ENCODE peak calls at places on chromosomes 6 and 20, in six cellular contexts. One of them, this sample, is unnamed.

GRCh38 chr20:60804918-60805631 is 447.0 kb upstream of the CDH4 start:
- DNase-seq in heart left ventricle: no peak
- DNase-seq in tibial artery: no peak
- DNase-seq in right cardiac atrium: no peak
- DNase-seq in left ventricle myocardium inferior: no peak
- DNase-seq in CD8-positive, alpha-beta memory T cell: no peak
- DNase-seq in this sample: no peak

GRCh38 chr6:17968081-17968518 is 19.3 kb downstream of the KIF13A start:
- DNase-seq in left ventricle myocardium inferior: no peak
- DNase-seq in tibial artery: no peak
- DNase-seq in right cardiac atrium: no peak
- DNase-seq in heart left ventricle: no peak
- DNase-seq in CD8-positive, alpha-beta memory T cell: no peak
- DNase-seq in this sample: peak

GRCh38 chr20:45469336-45470261 is at the start of gene WFDC2:
- DNase-seq in heart left ventricle: no peak
- DNase-seq in CD8-positive, alpha-beta memory T cell: no peak
- DNase-seq in tibial artery: no peak
- DNase-seq in left ventricle myocardium inferior: no peak
- DNase-seq in right cardiac atrium: peak
- DNase-seq in this sample: no peak

GRCh38 chr6:73085362-73085975 is 139.8 kb downstream of the KHDC1L start:
- DNase-seq in heart left ventricle: no peak
- DNase-seq in right cardiac atrium: no peak
- DNase-seq in tibial artery: no peak
- DNase-seq in left ventricle myocardium inferior: no peak
- DNase-seq in CD8-positive, alpha-beta memory T cell: no peak
- DNase-seq in this sample: no peak

GRCh38 chr20:3970016-3970415 is 45.3 kb downstream of the RNF24 start:
- DNase-seq in tibial artery: no peak
- DNase-seq in right cardiac atrium: no peak
- DNase-seq in heart left ventricle: no peak
- DNase-seq in CD8-positive, alpha-beta memory T cell: no peak
- DNase-seq in left ventricle myocardium inferior: no peak
- DNase-seq in this sample: no peak

GRCh38 chr6:53811082-53811481 is 16.3 kb downstream of the LRRC1 start:
- DNase-seq in tibial artery: no peak
- DNase-seq in CD8-positive, alpha-beta memory T cell: no peak
- DNase-seq in right cardiac atrium: no peak
- DNase-seq in heart left ventricle: no peak
- DNase-seq in left ventricle myocardium inferior: no peak
- DNase-seq in this sample: peak

GRCh38 chr6:93416575-93417420 is 2.6 kb downstream of the EPHA7 start:
- DNase-seq in heart left ventricle: peak
- DNase-seq in tibial artery: no peak
- DNase-seq in CD8-positive, alpha-beta memory T cell: no peak
- DNase-seq in left ventricle myocardium inferior: peak
- DNase-seq in right cardiac atrium: peak
- DNase-seq in this sample: peak

GRCh38 chr6:6713660-6714446 is 125.3 kb downstream of the LY86 start:
- DNase-seq in left ventricle myocardium inferior: no peak
- DNase-seq in tibial artery: no peak
- DNase-seq in right cardiac atrium: peak
- DNase-seq in heart left ventricle: no peak
- DNase-seq in CD8-positive, alpha-beta memory T cell: no peak
- DNase-seq in this sample: no peak

GRCh38 chr6:36432151-36432633 is 10.5 kb downstream of the PXT1 start:
- DNase-seq in CD8-positive, alpha-beta memory T cell: no peak
- DNase-seq in left ventricle myocardium inferior: no peak
- DNase-seq in tibial artery: no peak
- DNase-seq in right cardiac atrium: no peak
- DNase-seq in heart left ventricle: no peak
- DNase-seq in this sample: peak

GRCh38 chr6:110190726-110191125 is 10.5 kb downstream of the CDC40 start:
- DNase-seq in CD8-positive, alpha-beta memory T cell: no peak
- DNase-seq in left ventricle myocardium inferior: no peak
- DNase-seq in tibial artery: no peak
- DNase-seq in right cardiac atrium: no peak
- DNase-seq in heart left ventricle: no peak
- DNase-seq in this sample: no peak

GRCh38 chr20:62589720-62590119 is 52.6 kb upstream of the SLCO4A1 start:
- DNase-seq in left ventricle myocardium inferior: no peak
- DNase-seq in heart left ventricle: no peak
- DNase-seq in CD8-positive, alpha-beta memory T cell: no peak
- DNase-seq in right cardiac atrium: no peak
- DNase-seq in tibial artery: no peak
- DNase-seq in this sample: no peak

GRCh38 chr6:32529697-32530429 is at the start of gene HLA-DRB5:
- DNase-seq in CD8-positive, alpha-beta memory T cell: no peak
- DNase-seq in left ventricle myocardium inferior: peak
- DNase-seq in right cardiac atrium: no peak
- DNase-seq in tibial artery: peak
- DNase-seq in heart left ventricle: peak
- DNase-seq in this sample: no peak

GRCh38 chr6:159090530-159091306 is 45.9 kb upstream of the TAGAP start:
- DNase-seq in right cardiac atrium: no peak
- DNase-seq in left ventricle myocardium inferior: no peak
- DNase-seq in CD8-positive, alpha-beta memory T cell: no peak
- DNase-seq in tibial artery: no peak
- DNase-seq in heart left ventricle: no peak
- DNase-seq in this sample: no peak

GRCh38 chr6:107646776-107647438 is 157.0 kb downstream of the SOBP start:
- DNase-seq in tibial artery: no peak
- DNase-seq in left ventricle myocardium inferior: no peak
- DNase-seq in CD8-positive, alpha-beta memory T cell: no peak
- DNase-seq in right cardiac atrium: no peak
- DNase-seq in heart left ventricle: no peak
- DNase-seq in this sample: peak

GRCh38 chr6:9834233-9834632 is 580.6 kb downstream of the TFAP2A start:
- DNase-seq in right cardiac atrium: no peak
- DNase-seq in left ventricle myocardium inferior: no peak
- DNase-seq in tibial artery: no peak
- DNase-seq in CD8-positive, alpha-beta memory T cell: no peak
- DNase-seq in heart left ventricle: no peak
- DNase-seq in this sample: no peak

GRCh38 chr6:159168536-159169192 is 536 bp upstream of the FNDC1 start:
- DNase-seq in heart left ventricle: peak
- DNase-seq in CD8-positive, alpha-beta memory T cell: no peak
- DNase-seq in left ventricle myocardium inferior: peak
- DNase-seq in right cardiac atrium: peak
- DNase-seq in tibial artery: peak
- DNase-seq in this sample: no peak

GRCh38 chr6:14612016-14612415 is 494.4 kb downstream of the CD83 start:
- DNase-seq in right cardiac atrium: no peak
- DNase-seq in heart left ventricle: no peak
- DNase-seq in CD8-positive, alpha-beta memory T cell: no peak
- DNase-seq in left ventricle myocardium inferior: no peak
- DNase-seq in tibial artery: no peak
- DNase-seq in this sample: no peak

GRCh38 chr20:63697868-63698545 is 1.6 kb downstream of the TNFRSF6B start:
- DNase-seq in left ventricle myocardium inferior: no peak
- DNase-seq in right cardiac atrium: peak
- DNase-seq in CD8-positive, alpha-beta memory T cell: no peak
- DNase-seq in heart left ventricle: no peak
- DNase-seq in tibial artery: no peak
- DNase-seq in this sample: no peak

GRCh38 chr20:53828673-53829085 is 235.0 kb upstream of the ZNF217 start:
- DNase-seq in CD8-positive, alpha-beta memory T cell: no peak
- DNase-seq in left ventricle myocardium inferior: no peak
- DNase-seq in tibial artery: peak
- DNase-seq in right cardiac atrium: no peak
- DNase-seq in heart left ventricle: peak
- DNase-seq in this sample: peak

GRCh38 chr20:58976095-58976730 is 4.8 kb upstream of the NELFCD start:
- DNase-seq in tibial artery: no peak
- DNase-seq in CD8-positive, alpha-beta memory T cell: no peak
- DNase-seq in left ventricle myocardium inferior: no peak
- DNase-seq in heart left ventricle: no peak
- DNase-seq in right cardiac atrium: no peak
- DNase-seq in this sample: peak

GRCh38 chr6:98634569-98634968 is 199.8 kb upstream of the POU3F2 start:
- DNase-seq in CD8-positive, alpha-beta memory T cell: no peak
- DNase-seq in right cardiac atrium: no peak
- DNase-seq in heart left ventricle: no peak
- DNase-seq in tibial artery: no peak
- DNase-seq in left ventricle myocardium inferior: no peak
- DNase-seq in this sample: no peak

GRCh38 chr6:157145656-157146285 is 177.5 kb downstream of the TMEM242 start:
- DNase-seq in right cardiac atrium: no peak
- DNase-seq in left ventricle myocardium inferior: no peak
- DNase-seq in heart left ventricle: no peak
- DNase-seq in CD8-positive, alpha-beta memory T cell: no peak
- DNase-seq in tibial artery: peak
- DNase-seq in this sample: no peak

GRCh38 chr6:45923831-45924391 is 91.7 kb downstream of the CLIC5 start:
- DNase-seq in heart left ventricle: no peak
- DNase-seq in CD8-positive, alpha-beta memory T cell: no peak
- DNase-seq in left ventricle myocardium inferior: no peak
- DNase-seq in tibial artery: no peak
- DNase-seq in right cardiac atrium: no peak
- DNase-seq in this sample: peak

GRCh38 chr6:133983099-133983939 is 30.3 kb downstream of the TBPL1 start:
- DNase-seq in heart left ventricle: no peak
- DNase-seq in right cardiac atrium: no peak
- DNase-seq in CD8-positive, alpha-beta memory T cell: peak
- DNase-seq in tibial artery: no peak
- DNase-seq in left ventricle myocardium inferior: no peak
- DNase-seq in this sample: no peak

GRCh38 chr6:8277769-8278168 is 157.6 kb downstream of the SLC35B3 start:
- DNase-seq in CD8-positive, alpha-beta memory T cell: no peak
- DNase-seq in heart left ventricle: no peak
- DNase-seq in left ventricle myocardium inferior: no peak
- DNase-seq in right cardiac atrium: no peak
- DNase-seq in tibial artery: no peak
- DNase-seq in this sample: no peak

GRCh38 chr6:37987559-37987958 is 168.0 kb downstream of the ZFAND3 start:
- DNase-seq in CD8-positive, alpha-beta memory T cell: no peak
- DNase-seq in tibial artery: no peak
- DNase-seq in right cardiac atrium: no peak
- DNase-seq in left ventricle myocardium inferior: no peak
- DNase-seq in heart left ventricle: no peak
- DNase-seq in this sample: no peak

GRCh38 chr20:20683922-20684321 is 28.5 kb downstream of the RALGAPA2 start:
- DNase-seq in CD8-positive, alpha-beta memory T cell: no peak
- DNase-seq in left ventricle myocardium inferior: no peak
- DNase-seq in tibial artery: no peak
- DNase-seq in heart left ventricle: no peak
- DNase-seq in right cardiac atrium: no peak
- DNase-seq in this sample: no peak

GRCh38 chr6:138609801-138610430 is 110.6 kb upstream of the NHSL1 start:
- DNase-seq in left ventricle myocardium inferior: no peak
- DNase-seq in tibial artery: no peak
- DNase-seq in heart left ventricle: no peak
- DNase-seq in right cardiac atrium: no peak
- DNase-seq in CD8-positive, alpha-beta memory T cell: no peak
- DNase-seq in this sample: no peak

GRCh38 chr6:28711325-28711724 is 185.6 kb downstream of the GPX5 start:
- DNase-seq in heart left ventricle: no peak
- DNase-seq in tibial artery: no peak
- DNase-seq in right cardiac atrium: no peak
- DNase-seq in left ventricle myocardium inferior: no peak
- DNase-seq in CD8-positive, alpha-beta memory T cell: no peak
- DNase-seq in this sample: no peak

GRCh38 chr20:50532231-50532630 is 22.0 kb downstream of the PTPN1 start:
- DNase-seq in heart left ventricle: no peak
- DNase-seq in left ventricle myocardium inferior: no peak
- DNase-seq in tibial artery: no peak
- DNase-seq in CD8-positive, alpha-beta memory T cell: no peak
- DNase-seq in right cardiac atrium: no peak
- DNase-seq in this sample: no peak
- H3K27ac ChIP-seq in heart left ventricle: no peak
- H3K27ac ChIP-seq in left ventricle myocardium inferior: no peak
- H3K27ac ChIP-seq in tibial artery: no peak
- H3K27ac ChIP-seq in CD8-positive, alpha-beta memory T cell: no peak
- H3K27ac ChIP-seq in right cardiac atrium: no peak
- H3K27ac ChIP-seq in this sample: no peak

DNA sequence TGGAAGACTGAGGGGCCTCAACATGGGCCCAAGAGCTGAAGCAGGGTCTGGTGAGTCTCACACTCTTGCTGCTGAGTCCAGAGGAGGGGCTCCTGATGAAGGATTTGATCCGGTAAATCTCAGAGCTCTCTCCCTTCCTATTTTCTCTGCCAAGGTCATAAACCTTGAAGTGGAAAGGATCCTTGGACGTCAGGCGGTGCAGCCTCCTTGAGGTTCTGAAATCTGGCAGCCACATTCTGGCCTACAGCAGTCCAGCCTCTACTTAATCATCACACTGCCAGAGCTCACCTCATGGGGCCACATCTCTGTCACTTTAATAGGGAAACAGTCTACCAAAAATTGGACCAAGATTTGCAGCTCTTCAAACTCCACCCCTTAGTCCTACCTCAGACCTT is 24.0 kb downstream of the ACSS1 start:
- DNase-seq in tibial artery: no peak
- DNase-seq in heart left ventricle: no peak
- DNase-seq in right cardiac atrium: no peak
- DNase-seq in left ventricle myocardium inferior: no peak
- DNase-seq in CD8-positive, alpha-beta memory T cell: no peak
- DNase-seq in this sample: no peak
- H3K27ac ChIP-seq in tibial artery: no peak
- H3K27ac ChIP-seq in heart left ventricle: peak
- H3K27ac ChIP-seq in right cardiac atrium: peak
- H3K27ac ChIP-seq in left ventricle myocardium inferior: peak
- H3K27ac ChIP-seq in CD8-positive, alpha-beta memory T cell: no peak
- H3K27ac ChIP-seq in this sample: no peak

DNA sequence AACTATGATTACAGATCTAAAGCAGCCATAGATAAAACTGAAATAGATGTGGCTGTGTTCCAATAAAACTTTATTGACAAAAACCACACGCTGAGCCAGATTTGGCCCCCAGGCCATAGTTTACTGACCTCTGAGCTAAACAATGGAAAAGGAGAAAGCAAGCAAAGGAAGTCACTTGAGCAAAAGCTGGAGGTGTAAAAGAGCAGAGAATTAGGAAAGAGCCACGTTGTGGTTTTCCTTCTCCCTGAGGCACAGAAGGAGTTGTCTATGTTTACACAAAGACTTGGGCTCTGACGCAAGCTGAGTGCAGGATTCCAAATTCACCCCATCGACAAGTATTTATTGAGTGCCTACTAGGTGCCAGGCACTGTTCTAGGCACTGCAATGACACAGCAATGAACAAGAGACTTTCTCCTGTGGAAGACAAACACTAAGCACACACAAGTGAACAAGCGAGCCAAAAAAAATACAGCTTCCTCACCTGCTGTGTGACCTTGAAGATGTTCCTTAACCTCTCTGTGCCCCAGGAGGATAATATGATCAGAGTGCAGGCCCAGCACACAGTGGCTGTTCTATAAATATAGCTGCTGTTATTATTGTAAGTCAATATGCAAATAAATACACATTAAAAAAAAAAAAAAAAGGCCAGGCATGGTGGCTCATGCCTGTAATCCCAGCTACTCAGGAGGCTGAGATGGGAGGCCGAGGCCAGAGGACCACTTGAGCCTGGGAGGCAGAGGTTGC is 75.4 kb upstream of the PTPN1 start:
- DNase-seq in heart left ventricle: no peak
- DNase-seq in right cardiac atrium: no peak
- DNase-seq in tibial artery: no peak
- DNase-seq in CD8-positive, alpha-beta memory T cell: no peak
- DNase-seq in left ventricle myocardium inferior: no peak
- DNase-seq in this sample: peak
- H3K27ac ChIP-seq in heart left ventricle: no peak
- H3K27ac ChIP-seq in right cardiac atrium: no peak
- H3K27ac ChIP-seq in tibial artery: no peak
- H3K27ac ChIP-seq in CD8-positive, alpha-beta memory T cell: no peak
- H3K27ac ChIP-seq in left ventricle myocardium inferior: no peak
- H3K27ac ChIP-seq in this sample: peak

GRCh38 chr6:168574699-168575195 is 133.8 kb downstream of the SMOC2 start:
- DNase-seq in left ventricle myocardium inferior: peak
- DNase-seq in right cardiac atrium: peak
- DNase-seq in tibial artery: peak
- DNase-seq in CD8-positive, alpha-beta memory T cell: no peak
- DNase-seq in heart left ventricle: no peak
- DNase-seq in this sample: no peak
- H3K27ac ChIP-seq in left ventricle myocardium inferior: no peak
- H3K27ac ChIP-seq in right cardiac atrium: no peak
- H3K27ac ChIP-seq in tibial artery: peak
- H3K27ac ChIP-seq in CD8-positive, alpha-beta memory T cell: no peak
- H3K27ac ChIP-seq in heart left ventricle: peak
- H3K27ac ChIP-seq in this sample: no peak